ENCODE peak calls at places on chromosomes 3 and 15, in five cellular contexts. B is CD4-positive, alpha-beta T cell; C is COR-L47; U is fibroblast of the aortic adventitia; P is CD8-positive, alpha-beta memory T cell. X is an unnamed sample.

GRCh38 chr15:30062881-30063280 is 19.9 kb upstream of the GOLGA8J start:
- DNase-seq in B (no peak), C (no peak), U (no peak), P (no peak), X (no peak)

GRCh38 chr3:73365756-73366397 is 258.9 kb downstream of the PDZRN3 start:
- DNase-seq in B (no peak), C (no peak), U (peak; percentile 93), P (no peak), X (peak; percentile 71)

GRCh38 chr3:72446406-72447058 is 401.7 kb downstream of the SHQ1 start:
- DNase-seq in B (peak; percentile 27), C (peak; percentile 19), U (peak; percentile 39), P (peak; percentile 47), X (peak; percentile 18)

GRCh38 chr15:33190539-33190938 is 4.0 kb downstream of the FMN1 start:
- DNase-seq in B (no peak), C (no peak), U (no peak), P (no peak), X (no peak)

GRCh38 chr3:132245547-132245946 is 71.7 kb upstream of the ACP3 start:
- DNase-seq in B (no peak), C (no peak), U (peak; percentile 38), P (no peak), X (no peak)

GRCh38 chr3:120567370-120568197 is 28.6 kb upstream of the NDUFB4 start:
- DNase-seq in B (no peak), C (peak; percentile 60), U (peak; percentile 52), P (no peak), X (peak; percentile 47)

GRCh38 chr3:17111556-17111955 is 226.8 kb downstream of the PLCL2 start:
- DNase-seq in B (no peak), C (no peak), U (no peak), P (no peak), X (peak; percentile 31)

GRCh38 chr15:25701716-25702465 is 161.2 kb downstream of the ATP10A start:
- DNase-seq in B (no peak), C (no peak), U (no peak), P (no peak), X (peak; percentile 15)